ENCODE peak calls at places on chromosomes 4 and X, in seven cellular contexts. B is IMR-90, W is mesendoderm, J is H9, M is H1, D is mesenchymal stem cell, T is trophoblast cell. I is an unnamed sample. For H3K79me1, the result is how much of the 10 kb centered on the place peaks cover.

GRCh38 chr4:108571027-108571569 is 49.3 kb upstream of the RPL34 start:
- DNase-seq in B (peak), W (no peak), J (no peak), M (no peak), D (peak), T (peak), I (no peak)

GRCh38 chr4:121696641-121697461 is at the start of gene ANXA5:
- DNase-seq in B (peak), W (peak), J (peak), M (no peak), D (peak), T (peak), I (peak)

GRCh38 chr4:113899260-113900177 is 79.9 kb downstream of the ARSJ start:
- DNase-seq in B (no peak), W (no peak), J (no peak), M (no peak), D (no peak), T (no peak), I (no peak)

GRCh38 chr4:39096847-39097246 is 34.8 kb downstream of the KLHL5 start:
- DNase-seq in B (no peak), W (no peak), J (no peak), M (no peak), D (no peak), T (no peak), I (no peak)

GRCh38 chr4:84238247-84239090 is 260.6 kb downstream of the NKX6-1 start:
- DNase-seq in B (peak), W (no peak), J (no peak), M (no peak), D (no peak), T (peak), I (no peak)

GRCh38 chr4:16596267-16596666 is 302.2 kb downstream of the LDB2 start:
- DNase-seq in B (no peak), W (no peak), J (no peak), M (no peak), D (no peak), T (no peak), I (no peak)

GRCh38 chr4:122688529-122688928 is 44.0 kb upstream of the BBS12 start:
- DNase-seq in B (peak), W (no peak), J (no peak), M (no peak), D (no peak), T (no peak), I (no peak)

GRCh38 chr4:33658971-33659370 is 2585.3 kb downstream of the ARAP2 start:
- DNase-seq in B (no peak), W (no peak), J (no peak), M (no peak), D (no peak), T (no peak), I (no peak)

GRCh38 chr4:55426518-55426917 is 30.8 kb downstream of the TMEM165 start:
- DNase-seq in B (no peak), W (no peak), J (no peak), M (no peak), D (peak), T (peak), I (no peak)

GRCh38 chr4:74062954-74063353 is 24.5 kb upstream of the CXCL3 start:
- DNase-seq in B (no peak), W (no peak), J (no peak), M (no peak), D (no peak), T (no peak), I (no peak)

GRCh38 chrX:17922303-17922702 is 61.2 kb upstream of the RAI2 start:
- DNase-seq in B (no peak), W (no peak), J (no peak), M (no peak), D (no peak), T (no peak), I (no peak)

GRCh38 chr4:182578402-182578801 is 335.2 kb downstream of the TENM3 start:
- DNase-seq in B (peak), W (peak), J (no peak), M (no peak), D (peak), T (peak), I (no peak)

GRCh38 chr4:155376387-155377268 is at the start of gene MAP9:
- DNase-seq in B (peak), W (peak), J (peak), M (peak), D (peak), T (peak), I (peak)
- H3K27ac ChIP-seq in B (no peak), W (no peak), J (no peak), M (no peak), D (peak), T (no peak), I (peak)

DNA sequence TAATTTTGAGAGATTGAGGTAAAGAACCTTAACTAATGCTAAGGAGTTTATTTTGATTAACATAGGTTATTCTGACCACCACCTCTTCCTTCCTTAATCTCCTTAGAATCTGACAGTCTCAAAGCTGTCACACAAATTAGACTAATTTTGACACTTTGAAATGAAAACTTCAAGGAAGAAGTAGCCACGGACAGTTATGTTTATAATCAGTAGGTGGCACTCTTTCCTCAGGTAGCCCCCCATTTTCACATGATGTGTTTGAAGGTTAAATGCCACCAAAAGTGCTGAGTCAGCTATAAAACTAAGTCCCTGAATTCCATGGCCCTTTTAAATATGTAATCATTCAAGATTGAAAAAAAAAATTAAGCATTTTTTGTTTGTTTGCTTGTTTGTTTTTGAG is 22.4 kb downstream of the TMEM33 start:
- DNase-seq in B (peak), W (peak), J (no peak), M (no peak), D (peak), T (no peak), I (peak)
- H2BK120ac ChIP-seq in B (no peak), W (no peak), J (no peak), M (no peak), D (no peak), T (no peak), I (no peak)

DNA sequence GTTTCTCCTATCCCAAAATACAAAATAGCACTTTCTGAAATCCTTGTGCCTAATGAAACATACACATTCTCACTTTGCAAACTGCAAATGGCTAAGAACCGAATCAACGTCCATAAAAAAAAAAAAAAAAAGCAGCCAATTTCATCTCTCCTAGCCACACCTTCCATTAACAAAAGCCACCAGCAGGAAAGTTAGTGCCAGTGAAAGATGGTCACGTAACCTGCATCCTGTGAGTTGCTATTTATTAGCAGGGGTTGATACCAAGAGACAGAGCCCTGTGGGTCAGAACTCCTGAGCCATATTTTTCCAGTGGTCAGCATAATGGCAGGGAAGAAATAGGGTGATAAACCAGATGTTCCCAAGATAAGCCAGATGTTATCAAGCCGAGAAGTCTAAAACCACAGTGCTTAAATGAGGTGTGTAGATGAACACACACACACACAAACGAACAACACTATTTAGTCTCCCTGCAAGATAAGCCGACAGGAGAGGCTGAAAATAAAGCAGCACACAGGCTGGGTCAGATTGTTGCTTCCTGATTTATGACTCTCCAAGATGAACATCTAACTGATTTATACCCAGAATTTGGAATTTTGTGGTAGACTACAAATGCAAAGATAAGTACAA is 11.5 kb downstream of the PPARGC1A start:
- DNase-seq in B (no peak), W (peak), J (no peak), M (no peak), D (peak), T (peak), I (no peak)
- H3K79me1 ChIP-seq in B (under half), W (under half), J (under half), M (under half), D (under half), T (under half), I (under half)

GRCh38 chrX:24298191-24298590 is 15.7 kb downstream of the SUPT20HL2 start:
- DNase-seq in B (peak), W (no peak), J (peak), M (no peak), D (peak), T (no peak), I (no peak)

GRCh38 chrX:24301060-24301459 is 12.8 kb downstream of the SUPT20HL2 start:
- DNase-seq in B (no peak), W (no peak), J (no peak), M (no peak), D (no peak), T (no peak), I (no peak)

GRCh38 chrX:24306430-24306829 is 7.4 kb downstream of the SUPT20HL2 start:
- DNase-seq in B (no peak), W (peak), J (peak), M (no peak), D (no peak), T (no peak), I (no peak)

GRCh38 chrX:24305905-24306304 is 8.0 kb downstream of the SUPT20HL2 start:
- DNase-seq in B (no peak), W (no peak), J (no peak), M (no peak), D (no peak), T (no peak), I (no peak)

GRCh38 chrX:24301806-24302205 is 12.1 kb downstream of the SUPT20HL2 start:
- DNase-seq in B (peak), W (no peak), J (no peak), M (no peak), D (no peak), T (no peak), I (no peak)
- H3K27ac ChIP-seq in B (no peak), W (no peak), J (no peak), M (no peak), D (no peak), T (no peak), I (no peak)

GRCh38 chr4:4606321-4606720 is 64.5 kb upstream of the STX18 start:
- DNase-seq in B (peak), W (no peak), J (no peak), M (no peak), D (peak), T (no peak), I (no peak)
- H2BK120ac ChIP-seq in B (no peak), W (no peak), J (no peak), M (no peak), D (no peak), T (no peak), I (no peak)

GRCh38 chr4:89469930-89470375 is 162.4 kb upstream of the GPRIN3 start:
- DNase-seq in B (peak), W (no peak), J (no peak), M (no peak), D (peak), T (peak), I (no peak)

GRCh38 chr4:89468632-89469031 is 161.0 kb upstream of the GPRIN3 start:
- DNase-seq in B (no peak), W (no peak), J (no peak), M (no peak), D (no peak), T (no peak), I (no peak)

GRCh38 chr4:89469512-89469911 is 161.9 kb upstream of the GPRIN3 start:
- DNase-seq in B (peak), W (no peak), J (no peak), M (no peak), D (no peak), T (no peak), I (no peak)
- H3K79me1 ChIP-seq in B (under half), W (under half), J (under half), M (under half), D (under half), T (under half), I (under half)

GRCh38 chr4:112704991-112705845 is 68.3 kb downstream of the LARP7 start:
- DNase-seq in B (peak), W (peak), J (peak), M (peak), D (peak), T (peak), I (peak)

GRCh38 chr4:112704322-112704721 is 67.4 kb downstream of the LARP7 start:
- DNase-seq in B (no peak), W (no peak), J (no peak), M (no peak), D (no peak), T (no peak), I (no peak)

GRCh38 chr4:112706840-112707207 is 69.9 kb downstream of the LARP7 start:
- DNase-seq in B (no peak), W (no peak), J (no peak), M (no peak), D (no peak), T (no peak), I (no peak)

GRCh38 chr4:112700679-112701078 is 63.7 kb downstream of the LARP7 start:
- DNase-seq in B (no peak), W (no peak), J (no peak), M (no peak), D (no peak), T (no peak), I (no peak)

GRCh38 chr4:112702892-112703291 is 65.9 kb downstream of the LARP7 start:
- DNase-seq in B (no peak), W (peak), J (no peak), M (no peak), D (no peak), T (peak), I (no peak)
- H3K27ac ChIP-seq in B (no peak), W (no peak), J (no peak), M (no peak), D (no peak), T (no peak), I (no peak)

GRCh38 chr4:133152330-133152791 is 3.3 kb downstream of the PCDH10 start:
- DNase-seq in B (no peak), W (peak), J (peak), M (no peak), D (no peak), T (peak), I (no peak)

GRCh38 chr4:133151681-133152329 is 2.7 kb downstream of the PCDH10 start:
- DNase-seq in B (no peak), W (peak), J (peak), M (no peak), D (peak), T (peak), I (no peak)

GRCh38 chr4:133154725-133155124 is 5.6 kb downstream of the PCDH10 start:
- DNase-seq in B (peak), W (peak), J (no peak), M (no peak), D (peak), T (peak), I (no peak)

GRCh38 chr4:133151301-133151680 is 2.2 kb downstream of the PCDH10 start:
- DNase-seq in B (no peak), W (peak), J (no peak), M (no peak), D (peak), T (no peak), I (no peak)

GRCh38 chr4:133152801-133153526 is 3.9 kb downstream of the PCDH10 start:
- DNase-seq in B (no peak), W (peak), J (peak), M (no peak), D (peak), T (no peak), I (no peak)
- H2BK120ac ChIP-seq in B (no peak), W (no peak), J (no peak), M (no peak), D (no peak), T (no peak), I (no peak)

DNA sequence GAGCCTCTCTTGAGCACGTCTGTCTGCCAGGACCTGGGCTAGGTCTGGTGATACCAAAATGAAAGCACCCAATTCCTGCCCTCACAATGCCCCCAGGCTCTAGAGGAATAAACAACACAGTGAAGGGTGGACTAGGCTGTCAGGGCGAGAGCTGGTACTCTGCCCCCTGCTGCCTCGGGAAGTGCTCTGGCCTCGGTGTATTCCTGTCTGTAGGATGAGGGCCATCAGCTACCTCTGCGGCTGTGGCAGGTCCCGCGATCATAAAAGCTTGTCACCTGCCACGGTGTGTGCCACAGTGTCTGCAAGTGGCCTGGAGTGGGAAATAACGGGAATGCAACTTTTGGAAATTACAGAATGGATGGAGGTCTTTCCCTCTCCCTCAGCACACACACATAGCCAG is 159.3 kb upstream of the PSAPL1 start:
- DNase-seq in B (no peak), W (peak), J (no peak), M (no peak), D (no peak), T (no peak), I (no peak)
- H3K79me1 ChIP-seq in B (under half), W (under half), J (under half), M (under half), D (under half), T (under half), I (under half)

GRCh38 chr4:6881908-6882307 is 27.7 kb upstream of the TBC1D14 start:
- DNase-seq in B (no peak), W (no peak), J (no peak), M (no peak), D (no peak), T (peak), I (no peak)
- H3K27ac ChIP-seq in B (no peak), W (no peak), J (no peak), M (no peak), D (no peak), T (no peak), I (no peak)